ENCODE peak calls at places on chromosomes 11 and 22, in five cellular contexts. T is HepG2, O is H1, I is K562, Y is GM12878. L is an unnamed sample.

GRCh38 chr11:83042966-83043711 is 28.6 kb downstream of the RAB30 start:
- DNase-seq in T (no peak), O (no peak), I (no peak), Y (no peak), L (no peak)

GRCh38 chr22:38262051-38262795 is 10.6 kb downstream of the TMEM184B start:
- DNase-seq in T (peak; percentile 54), O (no peak), I (peak; percentile 50), Y (no peak), L (peak; percentile 85)

GRCh38 chr22:35409783-35410662 is 10.1 kb downstream of the MCM5 start:
- DNase-seq in T (no peak), O (no peak), I (no peak), Y (peak; percentile 91), L (no peak)

GRCh38 chr11:75214411-75214821 is 26.2 kb upstream of the TPBGL start:
- DNase-seq in T (peak; percentile 82), O (peak; percentile 70), I (peak; percentile 92), Y (peak; percentile 7), L (peak; percentile 99)

GRCh38 chr11:118060879-118061278 is 16.0 kb upstream of the TMPRSS4 start:
- DNase-seq in T (no peak), O (no peak), I (peak; percentile 62), Y (no peak), L (no peak)

GRCh38 chr11:117618273-117618672 is 178.7 kb downstream of the DSCAML1 start:
- DNase-seq in T (no peak), O (no peak), I (no peak), Y (no peak), L (no peak)

GRCh38 chr22:18119409-18120110 is 9.0 kb downstream of the TUBA8 start:
- DNase-seq in T (no peak), O (no peak), I (no peak), Y (no peak), L (no peak)

GRCh38 chr11:57453543-57454177 is 6.7 kb upstream of the RTN4RL2 start:
- DNase-seq in T (peak; percentile 94), O (no peak), I (no peak), Y (no peak), L (no peak)

GRCh38 chr11:117143390-117143789 is 697 bp upstream of the PAFAH1B2 start:
- DNase-seq in T (no peak), O (no peak), I (peak; percentile 79), Y (no peak), L (peak; percentile 72)

GRCh38 chr11:28343304-28344233 is 235.4 kb downstream of the METTL15 start:
- DNase-seq in T (peak; percentile 15), O (no peak), I (peak; percentile 80), Y (no peak), L (peak; percentile 25)

GRCh38 chr11:843818-844692 is 1.4 kb downstream of the TSPAN4 start:
- DNase-seq in T (peak; percentile 89), O (peak; percentile 89), I (peak; percentile 68), Y (no peak), L (peak; percentile 98)

GRCh38 chr11:122100222-122101080 is 15.6 kb downstream of the BLID start:
- DNase-seq in T (no peak), O (no peak), I (no peak), Y (no peak), L (peak; percentile 74)

GRCh38 chr11:45355706-45356041 is 69.5 kb upstream of the SYT13 start:
- DNase-seq in T (no peak), O (no peak), I (no peak), Y (no peak), L (no peak)

GRCh38 chr11:17601206-17602075 is 54.4 kb downstream of the OTOG start:
- DNase-seq in T (no peak), O (no peak), I (peak; percentile 31), Y (no peak), L (peak; percentile 38)

GRCh38 chr11:101748572-101748971 is 164.8 kb upstream of the TRPC6 start:
- DNase-seq in T (no peak), O (no peak), I (no peak), Y (no peak), L (peak; percentile 33)

GRCh38 chr22:39144101-39144815 is 8.2 kb downstream of the CBX7 start:
- DNase-seq in T (no peak), O (no peak), I (no peak), Y (peak; percentile 56), L (peak; percentile 65)

GRCh38 chr11:905952-906351 is 4.7 kb downstream of the CHID1 start:
- DNase-seq in T (no peak), O (no peak), I (no peak), Y (no peak), L (no peak)

DNA sequence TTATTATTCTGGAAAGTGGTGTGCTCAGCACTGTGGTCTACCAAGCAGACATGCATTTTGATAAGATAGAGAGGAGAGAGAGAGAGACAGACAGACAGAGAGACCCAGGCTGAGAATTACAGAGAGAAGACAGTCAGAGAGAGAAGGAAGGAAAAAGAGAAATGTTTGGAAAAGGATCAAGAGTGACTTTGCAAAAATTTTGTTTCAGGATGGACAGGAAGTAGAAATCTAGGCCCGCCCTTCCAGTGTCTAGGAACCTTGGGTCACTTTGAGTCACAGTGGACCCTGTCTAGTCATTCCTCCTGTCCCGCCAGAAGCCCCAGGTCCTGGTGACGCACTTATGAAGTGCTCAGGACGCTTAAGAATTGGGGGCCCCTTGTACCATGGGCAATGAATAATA is 166.7 kb downstream of the ST3GAL4 start:
- DNase-seq in T (no peak), O (no peak), I (peak; percentile 9), Y (no peak), L (no peak)
- H2AFZ ChIP-seq in T (no peak overlapping the region), O (no peak overlapping the region), I (peak overlapping the region; percentile 38), Y (no peak overlapping the region), L (no peak overlapping the region)

GRCh38 chr22:44710474-44711235 is 8.7 kb downstream of the PRR5 start:
- DNase-seq in T (no peak), O (no peak), I (no peak), Y (no peak), L (no peak)
- TF ChIP-seq CREB1 in T (no peak), O (no peak), I (no peak), Y (no peak), L (no peak)

GRCh38 chr11:92192141-92192540 is 32.5 kb upstream of the FAT3 start:
- DNase-seq in T (no peak), O (no peak), I (no peak), Y (no peak), L (no peak)

GRCh38 chr11:92190535-92191206 is 33.9 kb upstream of the FAT3 start:
- DNase-seq in T (no peak), O (no peak), I (no peak), Y (no peak), L (no peak)
- H2AFZ ChIP-seq in T (no peak overlapping the region), O (no peak overlapping the region), I (no peak overlapping the region), Y (no peak overlapping the region), L (peak overlapping the region; percentile 73)

GRCh38 chr11:30420233-30420787 is 97.4 kb downstream of the ARL14EP start:
- DNase-seq in T (no peak), O (no peak), I (no peak), Y (no peak), L (no peak)
- TF ChIP-seq CREB1 in T (no peak), O (no peak), I (no peak), Y (no peak), L (no peak)

DNA sequence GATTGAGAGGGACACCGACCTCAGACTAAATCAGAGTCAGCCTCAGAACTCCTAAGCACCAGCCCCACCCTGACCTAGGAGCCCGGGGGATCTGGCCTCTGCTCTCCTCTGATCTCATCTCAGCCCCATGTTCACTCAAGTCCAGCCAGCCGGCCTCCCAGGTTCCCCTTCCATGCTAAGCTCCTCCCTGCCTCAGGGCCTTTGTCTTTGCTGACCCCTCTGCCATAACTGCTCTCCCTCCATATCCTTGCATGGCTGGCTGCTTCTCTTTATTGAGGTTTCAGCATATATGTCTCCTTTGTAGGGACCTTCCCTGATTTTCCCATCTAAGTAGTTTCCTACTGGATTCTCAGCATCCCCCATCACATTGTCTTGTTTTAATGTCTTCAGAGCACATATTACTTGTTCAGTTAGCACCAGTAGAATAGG is 780 bp upstream of the SLC15A3 start:
- DNase-seq in T (no peak), O (no peak), I (no peak), Y (no peak), L (no peak)
- H2AFZ ChIP-seq in T (peak overlapping the region; percentile 88), O (peak overlapping the region; percentile 84), I (no peak overlapping the region), Y (peak overlapping the region; percentile 64), L (peak overlapping the region; percentile 99)

DNA sequence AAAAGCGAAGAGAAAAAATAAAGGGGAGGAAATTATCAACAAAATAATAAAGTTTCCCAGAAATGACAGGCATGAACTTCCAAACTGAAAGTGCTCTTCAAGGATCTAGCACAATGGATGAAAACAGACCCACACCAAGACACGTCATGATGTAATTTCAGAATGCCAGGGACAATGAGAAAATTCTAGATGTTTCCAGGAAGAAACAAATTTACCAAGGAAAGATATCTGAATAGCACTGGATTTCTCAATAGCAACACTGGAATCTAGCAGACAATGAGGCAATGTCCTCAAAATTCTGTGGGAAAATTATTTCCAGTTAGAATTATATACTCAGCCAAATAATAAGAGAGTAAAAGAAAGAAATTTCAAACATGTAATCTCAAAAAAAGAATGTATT is 46.0 kb downstream of the DENND5A start:
- DNase-seq in T (no peak), O (no peak), I (no peak), Y (no peak), L (no peak)
- TF ChIP-seq CREB1 in T (no peak), O (no peak), I (no peak), Y (no peak), L (no peak)

GRCh38 chr11:113705871-113706654 is at the start of gene TMPRSS5:
- DNase-seq in T (peak; percentile 62), O (no peak), I (no peak), Y (no peak), L (no peak)
- H2AFZ ChIP-seq in T (no peak within 1 kb of the TSS), O (no peak within 1 kb of the TSS), I (no peak within 1 kb of the TSS), Y (no peak within 1 kb of the TSS), L (no peak within 1 kb of the TSS)